ENCODE peak calls at places on chromosomes 4 and X, in four cellular contexts. O is K562, P is fibroblast of lung, B is GM23248. J is an unnamed sample.

GRCh38 chr4:188396037-188396436 is 256.8 kb downstream of the TRIML1 start:
- DNase-seq in O (no peak), P (no peak), B (no peak), J (no peak)

GRCh38 chrX:88425739-88426138 is 321.3 kb upstream of the CPXCR1 start:
- DNase-seq in O (no peak), P (no peak), B (peak; percentile 2), J (no peak)

GRCh38 chr4:10077492-10078335 is 38.9 kb downstream of the WDR1 start:
- DNase-seq in O (peak; percentile 14), P (no peak), B (peak; percentile 29), J (no peak)

GRCh38 chr4:41709844-41710481 is 38.6 kb downstream of the PHOX2B start:
- DNase-seq in O (no peak), P (peak; percentile 87), B (peak; percentile 57), J (peak; percentile 90)

GRCh38 chr4:24470681-24471622 is 113.4 kb downstream of the DHX15 start:
- DNase-seq in O (no peak), P (peak; percentile 64), B (peak; percentile 66), J (peak; percentile 61)

GRCh38 chr4:137705171-137705783 is 173.0 kb upstream of the PCDH18 start:
- DNase-seq in O (no peak), P (peak; percentile 84), B (peak; percentile 83), J (peak; percentile 81)

GRCh38 chr4:127778102-127778501 is 4.0 kb upstream of the HSPA4L start:
- DNase-seq in O (no peak), P (no peak), B (no peak), J (no peak)

GRCh38 chr4:56906534-56906933 is 1.2 kb upstream of the REST start:
- DNase-seq in O (no peak), P (no peak), B (no peak), J (no peak)

GRCh38 chr4:185903205-185903604 is 91.2 kb upstream of the SORBS2 start:
- DNase-seq in O (no peak), P (no peak), B (no peak), J (no peak)

GRCh38 chr4:3045500-3045850 is 28.9 kb downstream of the HTT-AS start:
- DNase-seq in O (no peak), P (peak; percentile 63), B (peak; percentile 43), J (peak; percentile 51)

GRCh38 chr4:185730387-185730786 is 81.6 kb downstream of the SORBS2 start:
- DNase-seq in O (peak; percentile 11), P (peak; percentile 75), B (no peak), J (peak; percentile 63)

GRCh38 chr4:2744576-2745270 is 11.4 kb downstream of the TNIP2 start:
- DNase-seq in O (no peak), P (no peak), B (no peak), J (no peak)

GRCh38 chrX:120309873-120310730 is 1.2 kb downstream of the TMEM255A start:
- DNase-seq in O (no peak), P (peak; percentile 36), B (peak; percentile 20), J (peak; percentile 12)

GRCh38 chr4:6763330-6763851 is 19.1 kb upstream of the KIAA0232 start:
- DNase-seq in O (peak; percentile 41), P (no peak), B (peak; percentile 19), J (no peak)

GRCh38 chrX:48927736-48928382 is 9.0 kb upstream of the PIM2 start:
- DNase-seq in O (no peak), P (no peak), B (no peak), J (no peak)

GRCh38 chrX:69150294-69150960 is 14.8 kb downstream of the PJA1 start:
- DNase-seq in O (no peak), P (no peak), B (no peak), J (no peak)

GRCh38 chrX:21374163-21374993 is at the start of gene CNKSR2:
- DNase-seq in O (no peak), P (peak; percentile 30), B (peak; percentile 50), J (no peak)

GRCh38 chr4:147518846-147519767 is 38.2 kb downstream of the EDNRA start:
- DNase-seq in O (peak; percentile 31), P (peak; percentile 78), B (peak; percentile 83), J (peak; percentile 73)

GRCh38 chrX:134026732-134027311 is 41.4 kb upstream of the GPC3 start:
- DNase-seq in O (peak; percentile 9), P (peak; percentile 5), B (peak; percentile 28), J (peak; percentile 1)

GRCh38 chr4:185011408-185011807 is 6.9 kb upstream of the HELT start:
- DNase-seq in O (peak; percentile 37), P (no peak), B (peak; percentile 24), J (no peak)

GRCh38 chr4:149344436-149344835 is 471.2 kb downstream of the IQCM start:
- DNase-seq in O (no peak), P (peak; percentile 83), B (peak; percentile 80), J (peak; percentile 77)

GRCh38 chr4:149120331-149121014 is 678.3 kb upstream of the NR3C2 start:
- DNase-seq in O (no peak), P (peak; percentile 35), B (peak; percentile 24), J (peak; percentile 22)

GRCh38 chr4:187393546-187394344 is 601.8 kb upstream of the ZFP42 start:
- DNase-seq in O (no peak), P (no peak), B (no peak), J (no peak)

GRCh38 chr4:165324918-165325304 is 2.6 kb upstream of the MSMO1 start:
- DNase-seq in O (no peak), P (no peak), B (no peak), J (no peak)

GRCh38 chr4:73815145-73815544 is 21.3 kb upstream of the CXCL6 start:
- DNase-seq in O (no peak), P (peak; percentile 30), B (no peak), J (no peak)

GRCh38 chrX:119343856-119344255 is 55.3 kb upstream of the SLC25A43 start:
- DNase-seq in O (no peak), P (no peak), B (peak; percentile 4), J (no peak)

GRCh38 chrX:11965436-11965835 is 172.8 kb upstream of the FRMPD4 start:
- DNase-seq in O (no peak), P (no peak), B (no peak), J (no peak)

GRCh38 chr4:152643153-152644035 is 36.4 kb downstream of the TMEM154 start:
- DNase-seq in O (no peak), P (no peak), B (no peak), J (no peak)

GRCh38 chrX:41922694-41923171 is 621 bp downstream of the CASK start:
- DNase-seq in O (peak; percentile 22), P (peak; percentile 12), B (peak; percentile 48), J (peak; percentile 2)

GRCh38 chrX:154840856-154841255 is 6.4 kb upstream of the SMIM9 start:
- DNase-seq in O (peak; percentile 58), P (peak; percentile 38), B (peak; percentile 64), J (peak; percentile 26)

GRCh38 chr4:186296481-186296880 is 30.5 kb downstream of the F11 start:
- DNase-seq in O (no peak), P (no peak), B (no peak), J (no peak)

GRCh38 chr4:3372933-3373465 is 68.8 kb upstream of the HGFAC start:
- DNase-seq in O (no peak), P (peak; percentile 54), B (no peak), J (peak; percentile 33)

GRCh38 chrX:49171752-49172279 is at the start of gene PLP2:
- DNase-seq in O (peak; percentile 51), P (peak; percentile 59), B (peak; percentile 79), J (peak; percentile 24)

GRCh38 chr4:119627267-119628190 is 1.1 kb downstream of the PDE5A start:
- DNase-seq in O (peak; percentile 74), P (peak; percentile 80), B (peak; percentile 84), J (peak; percentile 65)

GRCh38 chr4:176538217-176538925 is 218.6 kb downstream of the SPCS3 start:
- DNase-seq in O (no peak), P (peak; percentile 95), B (peak; percentile 94), J (peak; percentile 93)

GRCh38 chrX:83829874-83830273 is 31.1 kb upstream of the CYLC1 start:
- DNase-seq in O (no peak), P (no peak), B (no peak), J (no peak)

GRCh38 chrX:68944211-68944610 is 115.4 kb downstream of the EFNB1 start:
- DNase-seq in O (no peak), P (no peak), B (no peak), J (no peak)

GRCh38 chr4:122003335-122003734 is 51.5 kb upstream of the TRPC3 start:
- DNase-seq in O (peak; percentile 78), P (no peak), B (peak; percentile 12), J (no peak)

GRCh38 chr4:116925900-116926457 is 159.4 kb downstream of the TRAM1L1 start:
- DNase-seq in O (no peak), P (peak; percentile 37), B (no peak), J (peak; percentile 16)
- TF ChIP-seq EZH2 in O (no peak), P (no peak), B (no peak), J (peak; percentile 44)

GRCh38 chr4:87911252-87911774 is 64.2 kb upstream of the SPP1 start:
- DNase-seq in O (no peak), P (no peak), B (no peak), J (no peak)
- H3K4me2 ChIP-seq in O (no peak overlapping the region), P (no peak overlapping the region), B (no peak overlapping the region), J (peak overlapping the region; percentile 17)

GRCh38 chrX:107777536-107777832 is at the start of gene NCBP2L:
- DNase-seq in O (no peak), P (no peak), B (no peak), J (no peak)

GRCh38 chrX:107773906-107774435 is 1.6 kb downstream of the TSC22D3 start:
- DNase-seq in O (no peak), P (no peak), B (no peak), J (no peak)

GRCh38 chrX:107775000-107775733 is 420 bp downstream of the TSC22D3 start:
- DNase-seq in O (no peak), P (no peak), B (no peak), J (no peak)

GRCh38 chrX:107775734-107776511 is at the start of gene TSC22D3:
- DNase-seq in O (peak; percentile 52), P (peak; percentile 54), B (peak; percentile 82), J (peak; percentile 31)

GRCh38 chrX:107776649-107777535 is 641 bp upstream of the NCBP2L start:
- DNase-seq in O (peak; percentile 72), P (peak; percentile 80), B (peak; percentile 89), J (peak; percentile 69)
- TF ChIP-seq EZH2 in O (no peak), P (no peak), B (no peak), J (no peak)

DNA sequence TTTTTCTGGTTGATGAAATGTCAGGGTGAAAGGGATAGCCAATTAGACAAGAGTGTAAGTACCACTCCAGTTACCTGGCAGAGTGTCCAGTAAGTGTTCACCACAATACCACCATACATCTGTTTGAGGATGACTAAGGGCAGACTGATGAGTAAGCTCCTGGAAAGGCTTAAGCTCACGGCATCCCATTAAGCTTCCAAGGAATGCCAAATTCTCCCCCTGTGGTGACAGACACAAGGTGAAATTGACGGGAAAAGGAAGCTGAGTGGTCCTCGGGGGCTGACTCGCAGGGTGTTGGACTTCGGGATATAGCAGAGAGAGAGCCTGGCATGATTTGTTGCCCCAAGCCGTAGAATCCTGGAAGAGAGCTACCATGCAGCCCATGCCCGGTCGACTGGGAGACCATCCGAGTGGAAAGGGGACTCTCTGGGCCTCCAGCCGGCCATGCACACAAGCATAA is 7.6 kb upstream of the BST1 start:
- DNase-seq in O (no peak), P (peak; percentile 100), B (peak; percentile 96), J (peak; percentile 100)
- H3K4me2 ChIP-seq in O (no peak overlapping the region), P (no peak overlapping the region), B (peak overlapping the region; percentile 45), J (peak overlapping the region; percentile 78)

GRCh38 chr4:83724488-83725060 is 188.7 kb downstream of the GPAT3 start:
- DNase-seq in O (no peak), P (no peak), B (no peak), J (no peak)
- TF ChIP-seq EZH2 in O (no peak), P (no peak), B (no peak), J (no peak)

GRCh38 chr4:87734936-87735335 is 64.4 kb upstream of the IBSP start:
- DNase-seq in O (no peak), P (no peak), B (no peak), J (no peak)
- H3K4me2 ChIP-seq in O (no peak overlapping the region), P (no peak overlapping the region), B (no peak overlapping the region), J (no peak overlapping the region)

GRCh38 chrX:2829469-2830246 is 928 bp downstream of the GYG2 start:
- DNase-seq in O (no peak), P (no peak), B (no peak), J (no peak)
- TF ChIP-seq EZH2 in O (no peak), P (no peak), B (no peak), J (no peak)